ENCODE peak calls at places on chromosomes 2 and 18, in four cellular contexts. L is A549, W is H1, I is HepG2. Y is an unnamed sample.

GRCh38 chr2:162261032-162261945 is 18.0 kb upstream of the FAP start:
- DNase-seq in I (no peak), W (no peak), L (no peak), Y (no peak)

GRCh38 chr2:113112438-113112837 is 15.0 kb upstream of the IL1RN start:
- DNase-seq in L (no peak), I (no peak), W (no peak), Y (no peak)

GRCh38 chr2:17958486-17959092 is 80.1 kb downstream of the KCNS3 start:
- DNase-seq in I (no peak), W (no peak), L (no peak), Y (no peak)

GRCh38 chr2:23118894-23119293 is 266.1 kb upstream of the KLHL29 start:
- DNase-seq in L (no peak), I (no peak), W (no peak), Y (no peak)

GRCh38 chr2:60544059-60544458 is 9.4 kb downstream of the BCL11A start:
- DNase-seq in W (no peak), I (no peak), L (no peak), Y (no peak)

GRCh38 chr2:53131416-53131815 is 636.2 kb upstream of the CHAC2 start:
- DNase-seq in L (peak; percentile 2), I (no peak), W (no peak), Y (no peak)

GRCh38 chr18:36672437-36673344 is 156.1 kb downstream of the TPGS2 start:
- DNase-seq in I (no peak), L (no peak), W (no peak), Y (no peak)

GRCh38 chr2:226891780-226892590 is 56.1 kb downstream of the RHBDD1 start:
- DNase-seq in I (no peak), W (no peak), L (no peak), Y (no peak)

GRCh38 chr18:62372156-62372555 is 47.0 kb downstream of the TNFRSF11A start:
- DNase-seq in W (no peak), I (no peak), L (no peak), Y (no peak)

GRCh38 chr2:190627881-190628412 is 20.9 kb upstream of the NAB1 start:
- DNase-seq in I (no peak), L (no peak), W (no peak), Y (no peak)

GRCh38 chr2:56014075-56014730 is 90.6 kb upstream of the EFEMP1 start:
- DNase-seq in W (no peak), L (no peak), I (no peak), Y (no peak)

GRCh38 chr2:11177871-11178598 is 22.8 kb downstream of the SLC66A3 start:
- DNase-seq in L (no peak), W (no peak), I (peak; percentile 38), Y (no peak)

GRCh38 chr2:67565761-67566160 is 168.6 kb downstream of the ETAA1 start:
- DNase-seq in L (no peak), I (no peak), W (no peak), Y (no peak)

GRCh38 chr2:180203972-180204371 is 196.9 kb upstream of the CWC22 start:
- DNase-seq in W (no peak), L (no peak), I (no peak), Y (no peak)

GRCh38 chr2:30184035-30184434 is 37.2 kb downstream of the YPEL5 start:
- DNase-seq in W (no peak), I (no peak), L (no peak), Y (no peak)

GRCh38 chr18:55268146-55268545 is 308.9 kb upstream of the CCDC68 start:
- DNase-seq in I (no peak), W (no peak), L (no peak), Y (no peak)

GRCh38 chr18:21489919-21490495 is 110.5 kb downstream of the ESCO1 start:
- DNase-seq in L (no peak), W (no peak), I (no peak), Y (peak; percentile 31)

GRCh38 chr2:193331701-193332100 is 1137.0 kb upstream of the TMEFF2 start:
- DNase-seq in I (no peak), L (no peak), W (no peak), Y (no peak)

GRCh38 chr2:120388222-120389035 is 42.5 kb downstream of the INHBB start:
- DNase-seq in W (no peak), L (no peak), I (no peak), Y (no peak)

DNA sequence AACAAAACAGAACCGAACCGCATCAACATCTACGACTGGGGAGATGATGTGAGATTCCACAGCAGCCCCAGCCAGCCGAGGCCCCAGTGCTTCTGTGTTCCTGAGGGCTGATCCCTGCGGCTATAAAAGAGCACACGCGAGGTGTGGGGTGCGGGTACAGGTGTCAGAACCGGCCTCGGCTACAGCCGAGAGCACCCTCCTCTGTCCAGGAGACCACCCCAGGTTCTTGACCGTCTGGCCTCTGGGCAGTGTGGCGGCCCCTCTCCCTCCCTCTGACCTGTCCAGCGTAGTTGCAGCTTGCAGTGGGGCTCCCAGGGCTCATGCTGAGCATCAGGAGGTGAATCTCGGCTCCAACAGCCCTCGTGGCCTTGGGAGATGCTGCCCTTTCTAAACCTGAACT is 23.7 kb downstream of the RTP5 start:
- DNase-seq in I (no peak), L (no peak), W (no peak), Y (no peak)
- TF ChIP-seq PHF8 in I (no peak), L (no peak), W (no peak), Y (no peak)

GRCh38 chr2:219576505-219577388 is 4.6 kb downstream of the INHA start:
- DNase-seq in I (peak; percentile 100), W (peak; percentile 78), L (no peak), Y (peak; percentile 45)
- TF ChIP-seq PHF8 in I (peak; percentile 44), W (no peak), L (no peak), Y (no peak)

DNA sequence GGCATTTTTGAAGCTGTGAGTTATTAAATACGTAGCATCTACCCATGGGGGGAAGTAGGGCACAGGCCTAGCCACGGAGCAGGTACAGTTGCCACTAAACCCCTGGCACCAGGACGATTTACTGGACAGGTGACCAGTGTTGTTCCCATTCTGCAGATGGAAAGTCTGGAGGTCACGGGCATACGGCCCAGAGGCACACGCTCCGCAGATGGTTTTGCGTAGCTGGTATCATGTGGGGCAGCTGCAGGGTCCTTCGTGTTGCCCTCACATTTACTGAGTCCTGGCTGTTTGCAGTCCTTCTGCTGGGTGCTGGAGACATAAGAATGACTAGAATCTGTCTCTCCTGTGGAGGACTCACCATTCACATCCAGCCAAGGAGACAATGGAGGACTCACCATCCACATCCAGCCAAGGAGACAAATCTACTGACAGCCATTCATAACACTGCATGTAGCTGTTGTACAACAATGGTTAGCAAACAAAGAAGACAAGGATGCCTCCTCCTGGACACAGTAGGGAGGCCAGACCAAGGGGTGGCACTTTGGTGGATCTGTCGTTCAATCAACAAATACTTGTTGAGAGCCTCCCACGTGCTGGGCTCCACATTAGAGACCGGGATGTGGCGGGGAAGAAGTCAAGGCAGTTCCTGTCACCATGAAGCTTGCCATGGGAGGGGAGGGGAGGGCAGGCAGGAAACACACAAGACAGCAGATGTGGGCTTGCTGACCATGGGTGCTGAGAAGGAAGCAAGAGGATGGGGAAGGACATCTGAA is 24.9 kb downstream of the TWIST2 start:
- DNase-seq in L (no peak), W (no peak), I (no peak), Y (no peak)
- TF ChIP-seq PHF8 in L (no peak), W (no peak), I (no peak), Y (no peak)

GRCh38 chr2:217863874-217864273 is 138.9 kb downstream of the TNS1 start:
- DNase-seq in W (no peak), I (no peak), L (no peak), Y (no peak)

GRCh38 chr2:217865373-217865772 is 137.4 kb downstream of the TNS1 start:
- DNase-seq in L (no peak), I (no peak), W (no peak), Y (no peak)

GRCh38 chr2:217868265-217868892 is 134.4 kb downstream of the TNS1 start:
- DNase-seq in W (no peak), I (no peak), L (no peak), Y (no peak)

GRCh38 chr2:217866457-217866856 is 136.3 kb downstream of the TNS1 start:
- DNase-seq in I (no peak), L (no peak), W (no peak), Y (no peak)

GRCh38 chr2:217864960-217865359 is 137.8 kb downstream of the TNS1 start:
- DNase-seq in I (no peak), L (no peak), W (no peak), Y (no peak)
- TF ChIP-seq PHF8 in I (no peak), L (no peak), W (no peak), Y (no peak)